ENCODE peak calls at places on chromosomes 2 and 18, in four cellular contexts. U is GM12878, Q is fibroblast of pulmonary artery, T is tibial nerve. V is an unnamed sample.

GRCh38 chr18:27715751-27716150 is 461.2 kb downstream of the CDH2 start:
- DNase-seq in U (no peak), Q (peak), T (no peak), V (no peak)

GRCh38 chr18:8982416-8983183 is 119.9 kb upstream of the NDUFV2 start:
- DNase-seq in T (no peak), Q (peak), U (no peak), V (no peak)

GRCh38 chr2:8625399-8626283 is 56.2 kb upstream of the ID2 start:
- DNase-seq in T (no peak), U (no peak), Q (no peak), V (no peak)

GRCh38 chr2:176056411-176056810 is 27.4 kb downstream of the EVX2 start:
- DNase-seq in T (no peak), U (no peak), Q (no peak), V (no peak)

GRCh38 chr2:132009874-132010521 is 151.8 kb downstream of the ANKRD30BL start:
- DNase-seq in Q (no peak), T (no peak), U (no peak), V (no peak)

GRCh38 chr2:18626958-18627650 is 37.7 kb upstream of the NT5C1B start:
- DNase-seq in Q (peak), T (no peak), U (no peak), V (no peak)

GRCh38 chr18:77208969-77209368 is 40.7 kb upstream of the GALR1 start:
- DNase-seq in T (no peak), Q (peak), U (peak), V (no peak)

GRCh38 chr2:112168422-112169124 is 30.4 kb downstream of the FBLN7 start:
- DNase-seq in U (no peak), Q (no peak), T (no peak), V (no peak)

GRCh38 chr2:109174214-109174613 is 45.2 kb downstream of the SH3RF3 start:
- DNase-seq in T (no peak), Q (no peak), U (no peak), V (no peak)

GRCh38 chr2:213164263-213164662 is 12.9 kb upstream of the IKZF2 start:
- DNase-seq in T (no peak), U (no peak), Q (no peak), V (no peak)

GRCh38 chr18:57077786-57078552 is 68.9 kb upstream of the BOD1L2 start:
- DNase-seq in U (peak), T (no peak), Q (no peak), V (no peak)

GRCh38 chr18:74722237-74722636 is 124.6 kb downstream of the ZNF407 start:
- DNase-seq in U (no peak), Q (peak), T (no peak), V (no peak)

GRCh38 chr18:58993260-58993659 is 128.6 kb downstream of the ZNF532 start:
- DNase-seq in T (no peak), U (no peak), Q (peak), V (no peak)

GRCh38 chr2:222301296-222301997 is 2.6 kb upstream of the PAX3 start:
- DNase-seq in Q (no peak), T (no peak), U (no peak), V (no peak)

GRCh38 chr2:235070063-235070706 is 118.4 kb downstream of the SH3BP4 start:
- DNase-seq in Q (no peak), T (no peak), U (no peak), V (no peak)

GRCh38 chr2:74293191-74294065 is 49.8 kb downstream of the SLC4A5 start:
- DNase-seq in U (no peak), T (no peak), Q (no peak), V (no peak)

GRCh38 chr18:7524786-7525185 is 42.3 kb upstream of the PTPRM start:
- DNase-seq in U (no peak), Q (peak), T (no peak), V (no peak)

GRCh38 chr2:70508711-70509462 is 44.7 kb downstream of the TGFA start:
- DNase-seq in U (no peak), Q (no peak), T (no peak), V (no peak)

GRCh38 chr2:160388464-160389263 is 104.9 kb downstream of the RBMS1 start:
- DNase-seq in T (peak), Q (no peak), U (no peak), V (no peak)

GRCh38 chr2:229060147-229060546 is 210.9 kb downstream of the PID1 start:
- DNase-seq in T (no peak), U (no peak), Q (no peak), V (no peak)

GRCh38 chr2:38499921-38500634 is 102.7 kb downstream of the HNRNPLL start:
- DNase-seq in Q (no peak), U (no peak), T (peak), V (no peak)

GRCh38 chr18:61546598-61546997 is 213.4 kb downstream of the CDH20 start:
- DNase-seq in T (peak), Q (peak), U (no peak), V (no peak)

GRCh38 chr2:10028988-10029874 is 14.1 kb upstream of the KLF11 start:
- DNase-seq in U (no peak), Q (no peak), T (no peak), V (no peak)

GRCh38 chr18:50044402-50044801 is 150.5 kb downstream of the MYO5B start:
- DNase-seq in U (no peak), T (no peak), Q (no peak), V (no peak)

GRCh38 chr2:215355801-215356200 is 43.9 kb downstream of the ATIC start:
- DNase-seq in T (no peak), U (no peak), Q (peak), V (no peak)

GRCh38 chr2:113174369-113174735 is 581 bp downstream of the PSD4 start:
- DNase-seq in T (no peak), U (no peak), Q (no peak), V (peak)

GRCh38 chr2:147639891-147640290 is 204.9 kb upstream of the ACVR2A start:
- DNase-seq in Q (no peak), U (peak), T (no peak), V (no peak)

GRCh38 chr2:191029280-191029908 is 15.4 kb upstream of the STAT1 start:
- DNase-seq in Q (no peak), T (no peak), U (no peak), V (no peak)

DNA sequence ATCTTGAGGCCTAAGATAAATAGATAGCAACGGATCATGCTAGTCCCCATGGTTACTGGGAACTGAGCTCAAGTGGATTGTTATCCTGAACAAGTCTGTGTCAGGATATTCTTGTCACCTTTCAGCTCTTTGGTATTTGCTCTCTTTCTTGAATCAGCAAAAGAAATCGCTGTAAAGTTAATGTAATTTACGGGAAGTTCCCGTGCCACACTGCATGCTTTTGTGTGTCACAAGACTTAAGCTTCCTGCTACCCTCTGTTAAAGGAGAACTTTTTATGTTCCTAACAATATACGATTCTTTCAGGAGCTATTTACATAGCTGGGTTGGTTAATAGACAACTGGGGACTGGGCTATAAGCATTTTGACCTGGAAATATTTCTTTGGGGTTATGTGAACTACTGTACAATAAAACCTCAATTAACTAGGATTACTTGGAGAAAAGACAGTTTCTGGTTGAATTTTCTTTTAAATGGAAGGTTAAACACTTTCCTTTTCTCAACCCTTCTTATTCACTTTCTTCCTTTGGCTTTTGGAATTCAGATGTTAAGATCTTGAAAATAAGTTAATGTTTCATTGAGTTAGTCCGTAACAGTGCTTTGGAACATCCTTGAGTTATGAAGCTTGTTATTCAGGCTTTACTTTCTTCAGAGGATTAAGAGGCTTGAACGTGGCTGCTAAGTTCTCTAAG is 151.2 kb downstream of the FMNL2 start:
- DNase-seq in T (no peak), U (no peak), Q (no peak), V (no peak)
- H3K4me3 ChIP-seq in T (no peak), U (no peak), Q (no peak), V (no peak)

GRCh38 chr18:2848879-2849254 is 2.1 kb downstream of the EMILIN2 start:
- DNase-seq in T (no peak), Q (no peak), U (no peak), V (no peak)

GRCh38 chr18:2846638-2847340 is at the start of gene EMILIN2:
- DNase-seq in Q (peak), U (no peak), T (peak), V (no peak)

GRCh38 chr18:2846241-2846637 is 567 bp upstream of the EMILIN2 start:
- DNase-seq in Q (peak), U (no peak), T (no peak), V (no peak)

GRCh38 chr18:2848145-2848878 is 1.5 kb downstream of the EMILIN2 start:
- DNase-seq in U (no peak), Q (no peak), T (peak), V (no peak)

GRCh38 chr18:2847341-2848144 is 737 bp downstream of the EMILIN2 start:
- DNase-seq in Q (peak), U (no peak), T (peak), V (no peak)
- H3K4me3 ChIP-seq in Q (peak), U (peak), T (peak), V (peak)

GRCh38 chr2:44943693-44944101 is 2.2 kb downstream of the SIX3 start:
- DNase-seq in T (no peak), U (no peak), Q (no peak), V (no peak)
- H3K4me3 ChIP-seq in T (no peak), U (no peak), Q (no peak), V (no peak)

GRCh38 chr18:63137999-63138448 is 181.5 kb downstream of the BCL2 start:
- DNase-seq in Q (peak), T (no peak), U (no peak), V (no peak)
- H3K4me3 ChIP-seq in Q (no peak), T (no peak), U (peak), V (no peak)

DNA sequence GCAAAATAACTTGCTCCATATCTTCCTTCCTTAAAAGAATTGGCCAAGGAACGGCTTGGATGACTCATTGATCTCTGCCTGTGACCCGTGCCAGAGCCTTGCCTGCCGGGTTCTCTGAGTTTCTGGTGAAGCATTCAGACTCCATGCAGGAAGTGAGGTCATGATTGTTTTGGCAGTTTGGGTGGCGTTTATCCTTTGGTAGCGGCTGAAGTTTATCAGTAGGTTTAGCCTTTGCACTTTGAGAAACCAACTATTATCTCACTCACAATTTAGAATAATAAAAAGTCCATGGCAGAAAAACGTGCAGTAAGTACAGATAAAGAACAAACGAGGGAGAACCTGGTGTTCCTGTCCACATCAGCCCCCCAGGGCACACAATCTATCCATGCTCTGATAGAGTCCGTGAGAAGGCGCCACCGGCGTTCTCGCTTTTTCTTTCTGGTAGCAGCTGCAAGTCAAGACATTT is 15.0 kb upstream of the CTAGE1 start:
- DNase-seq in T (peak), U (no peak), Q (peak), V (no peak)
- H3K4me3 ChIP-seq in T (no peak), U (no peak), Q (peak), V (no peak)

V was measured in dorsolateral prefrontal cortex.